ENCODE peak calls at places on chromosomes 11 and 22, in eight cellular contexts. U is Peyer's patch; Z is neural progenitor cell; X is esophagus squamous epithelium; K is CD8-positive, alpha-beta T cell; P is lower lobe of right lung; N is uterus; B is right lobe of liver. V is an unnamed sample.

GRCh38 chr11:57482782-57483569 is 22.6 kb downstream of the RTN4RL2 start:
- DNase-seq in U (peak; percentile 61), Z (peak; percentile 83), X (no peak), K (peak; percentile 71), P (peak; percentile 56), N (no peak), B (no peak), V (peak; percentile 40)

GRCh38 chr11:33724644-33725035 is 11.6 kb downstream of the CD59 start:
- DNase-seq in U (peak; percentile 52), Z (no peak), X (no peak), K (no peak), P (no peak), N (no peak), B (no peak), V (no peak)

GRCh38 chr11:8679006-8679405 is 3.5 kb downstream of the TRIM66 start:
- DNase-seq in U (no peak), Z (no peak), X (no peak), K (no peak), P (no peak), N (no peak), B (no peak), V (no peak)

GRCh38 chr22:26169312-26170111 is at the start of gene SEZ6L:
- DNase-seq in U (no peak), Z (peak; percentile 80), X (no peak), K (no peak), P (peak; percentile 43), N (no peak), B (no peak), V (peak; percentile 22)

GRCh38 chr11:18115360-18116127 is 9.7 kb upstream of the SAAL1 start:
- DNase-seq in U (peak; percentile 83), Z (peak; percentile 86), X (no peak), K (peak; percentile 75), P (no peak), N (peak; percentile 36), B (peak; percentile 70), V (no peak)

GRCh38 chr11:117535201-117535869 is 207.7 kb downstream of the CEP164 start:
- DNase-seq in U (peak; percentile 84), Z (no peak), X (no peak), K (no peak), P (peak; percentile 56), N (peak; percentile 50), B (peak; percentile 59), V (peak; percentile 59)

GRCh38 chr11:16987205-16987568 is 27.0 kb downstream of the PLEKHA7 start:
- DNase-seq in U (peak; percentile 81), Z (no peak), X (no peak), K (no peak), P (no peak), N (peak; percentile 23), B (no peak), V (no peak)

GRCh38 chr11:47724041-47724729 is 9.0 kb upstream of the AGBL2 start:
- DNase-seq in U (peak; percentile 72), Z (no peak), X (no peak), K (no peak), P (no peak), N (no peak), B (peak; percentile 83), V (no peak)

GRCh38 chr11:11513438-11513837 is 108.4 kb downstream of the GALNT18 start:
- DNase-seq in U (no peak), Z (no peak), X (no peak), K (no peak), P (no peak), N (no peak), B (no peak), V (no peak)

GRCh38 chr11:71456294-71456693 is 3.3 kb downstream of the NADSYN1 start:
- DNase-seq in U (no peak), Z (no peak), X (no peak), K (no peak), P (no peak), N (no peak), B (no peak), V (no peak)

GRCh38 chr11:59865031-59865430 is 1.3 kb downstream of the TCN1 start:
- DNase-seq in U (no peak), Z (no peak), X (no peak), K (no peak), P (no peak), N (no peak), B (no peak), V (no peak)

GRCh38 chr11:128890543-128891409 is at the start of gene KCNJ5:
- DNase-seq in U (peak; percentile 51), Z (peak; percentile 72), X (no peak), K (no peak), P (peak; percentile 59), N (no peak), B (no peak), V (peak; percentile 40)

GRCh38 chr11:2892215-2893020 is 6.8 kb upstream of the CDKN1C start:
- DNase-seq in U (peak; percentile 76), Z (peak; percentile 84), X (no peak), K (peak; percentile 80), P (peak; percentile 67), N (peak; percentile 66), B (peak; percentile 67), V (peak; percentile 54)

GRCh38 chr11:46359936-46360335 is 12.7 kb downstream of the DGKZ start:
- DNase-seq in U (no peak), Z (no peak), X (no peak), K (no peak), P (no peak), N (no peak), B (no peak), V (no peak)
- H3K27ac ChIP-seq in U (no peak overlapping the region), Z (no peak overlapping the region), X (peak overlapping the region; percentile 85), K (no peak overlapping the region), P (no peak overlapping the region), N (no peak overlapping the region), B (no peak overlapping the region), V (peak overlapping the region; percentile 94)

DNA sequence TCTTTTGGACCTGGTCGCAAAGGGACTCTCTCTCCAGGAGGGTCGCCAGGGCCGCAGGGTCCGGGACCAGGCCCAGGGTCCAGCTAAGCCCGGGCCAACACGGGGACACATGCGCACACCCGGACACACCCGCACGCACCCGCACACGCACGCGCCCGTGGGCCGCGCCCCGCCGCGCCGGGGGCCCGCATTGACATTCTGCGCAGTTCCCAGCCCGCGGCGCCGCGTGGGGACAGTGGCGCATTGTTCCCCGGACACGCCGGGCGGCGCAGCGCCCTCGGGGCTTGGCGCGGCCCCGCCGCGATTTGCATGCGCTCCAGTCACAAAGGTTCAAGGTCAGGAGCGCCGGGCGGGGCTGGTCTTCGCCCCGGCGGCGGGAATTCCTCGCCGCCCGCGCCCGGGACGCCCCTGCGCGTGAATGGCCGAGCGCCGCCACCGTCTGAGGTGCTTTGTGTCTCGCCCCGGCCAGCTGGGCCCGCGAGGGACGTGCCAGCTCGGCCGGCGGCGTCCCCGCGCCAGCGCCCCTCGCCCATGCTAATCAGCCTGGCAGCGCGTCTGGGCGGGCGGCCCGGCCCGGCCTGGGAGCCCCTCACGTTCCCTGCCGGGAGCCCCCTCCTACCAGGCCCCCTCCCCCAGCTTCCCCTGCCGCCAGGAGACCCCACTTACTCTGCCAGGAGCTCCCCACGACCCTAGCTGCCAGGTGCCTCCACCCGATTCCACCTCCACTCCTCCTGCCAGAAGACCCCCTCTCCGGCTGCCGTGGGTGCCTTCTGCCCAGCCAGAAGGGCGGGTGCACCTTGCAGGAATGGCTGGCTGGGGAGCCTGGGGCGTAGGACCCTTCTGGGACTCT is 50.5 kb upstream of the WNT7B start:
- DNase-seq in U (peak; percentile 86), Z (peak; percentile 44), X (no peak), K (no peak), P (peak; percentile 80), N (peak; percentile 56), B (peak; percentile 85), V (peak; percentile 74)
- H3K27ac ChIP-seq in U (peak overlapping the region; percentile 69), Z (no peak overlapping the region), X (peak overlapping the region; percentile 75), K (no peak overlapping the region), P (peak overlapping the region; percentile 67), N (peak overlapping the region; percentile 75), B (peak overlapping the region; percentile 62), V (peak overlapping the region; percentile 89)

DNA sequence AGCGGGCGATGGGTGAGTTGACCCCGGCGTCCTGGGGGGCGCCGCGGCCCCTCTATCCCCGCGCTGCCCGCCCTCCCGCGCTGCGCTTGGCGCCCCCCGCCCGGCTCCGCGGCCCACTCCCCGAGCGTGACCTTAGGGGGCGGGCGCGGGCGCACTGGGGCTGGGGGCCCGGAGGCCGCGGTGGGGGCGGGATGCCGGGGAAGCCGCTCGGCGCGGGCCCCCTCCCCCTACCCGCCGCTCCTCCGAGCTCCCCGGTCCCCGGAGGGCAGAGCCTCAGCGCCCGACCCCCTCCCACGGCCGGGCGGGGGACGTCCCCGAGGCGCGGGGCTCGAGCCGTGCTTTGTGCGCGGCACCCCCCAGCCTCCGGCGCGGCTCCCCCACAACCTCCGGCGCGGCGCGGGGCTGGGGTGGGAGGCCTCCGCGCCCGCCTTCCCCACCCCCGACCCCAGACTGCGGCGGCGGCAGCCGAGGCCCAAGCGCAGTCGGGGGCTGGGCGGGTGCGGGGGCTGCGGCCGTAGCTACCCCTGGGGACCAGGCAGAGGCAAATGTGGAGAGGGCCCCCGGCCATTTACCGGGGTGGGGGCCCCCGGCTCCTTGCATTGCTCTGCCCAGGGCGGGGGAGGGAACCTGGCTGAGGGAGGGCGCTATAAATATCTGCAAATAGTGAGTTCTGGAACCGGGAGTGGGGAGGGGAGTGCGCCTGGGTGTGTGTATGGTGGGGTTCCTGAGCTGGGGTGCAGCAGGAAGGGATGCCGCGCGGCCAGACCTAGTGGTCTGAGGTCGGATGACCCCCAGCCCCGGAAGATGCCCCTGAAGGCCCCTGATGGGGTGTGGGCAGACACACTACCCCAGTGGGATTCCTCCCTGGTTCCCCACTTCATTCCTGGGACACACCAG is 982 bp downstream of the MGAT3 start:
- DNase-seq in U (no peak), Z (peak; percentile 60), X (no peak), K (no peak), P (no peak), N (no peak), B (no peak), V (no peak)
- H3K27ac ChIP-seq in U (peak overlapping the region; percentile 35), Z (no peak overlapping the region), X (peak overlapping the region; percentile 77), K (no peak overlapping the region), P (peak overlapping the region; percentile 72), N (peak overlapping the region; percentile 1), B (no peak overlapping the region), V (peak overlapping the region; percentile 84)

DNA sequence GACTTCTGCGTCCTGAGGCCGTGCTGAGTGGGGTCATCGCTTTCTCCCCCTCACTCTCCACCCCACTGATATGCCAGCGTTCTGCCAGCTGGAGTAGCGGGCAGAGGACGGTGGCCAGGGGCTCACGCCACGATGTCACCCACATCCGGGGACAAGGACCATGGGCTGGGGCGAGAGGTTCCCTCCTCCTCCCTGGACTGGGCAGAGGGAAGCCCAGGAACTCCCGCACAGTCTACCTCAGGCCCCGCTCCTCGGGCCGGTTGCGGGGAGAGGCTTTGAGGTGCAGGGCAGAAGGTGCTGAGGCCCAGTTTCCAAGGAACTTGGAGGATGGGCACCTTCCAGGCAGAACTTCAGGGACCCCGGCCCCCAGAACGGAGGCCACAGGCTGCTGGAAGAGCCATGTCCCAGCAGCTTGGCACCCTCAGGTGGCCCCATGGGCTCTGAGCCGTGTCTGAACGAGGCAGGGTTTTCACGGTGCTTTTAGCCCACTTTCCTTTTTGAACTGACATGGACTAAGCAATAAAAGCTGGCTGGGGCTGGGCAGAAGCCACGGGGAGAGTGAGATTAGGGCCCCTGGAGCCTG is 25.4 kb downstream of the ADAMTS15 start:
- DNase-seq in U (no peak), Z (no peak), X (no peak), K (peak; percentile 42), P (no peak), N (no peak), B (no peak), V (no peak)
- H3K27ac ChIP-seq in U (no peak overlapping the region), Z (no peak overlapping the region), X (no peak overlapping the region), K (no peak overlapping the region), P (no peak overlapping the region), N (no peak overlapping the region), B (no peak overlapping the region), V (peak overlapping the region; percentile 88)

GRCh38 chr11:67484847-67485311 is 2.1 kb downstream of the AIP start:
- DNase-seq in U (peak; percentile 83), Z (no peak), X (no peak), K (peak; percentile 75), P (peak; percentile 56), N (no peak), B (no peak), V (no peak)
- H3K27ac ChIP-seq in U (peak overlapping the region; percentile 85), Z (no peak overlapping the region), X (peak overlapping the region; percentile 91), K (peak overlapping the region; percentile 81), P (peak overlapping the region; percentile 31), N (no peak overlapping the region), B (no peak overlapping the region), V (no peak overlapping the region)